ENCODE peak calls at places on chromosome 18, in ten cellular contexts. P is stomach, Z is AG10803, S is retinal pigment epithelial cell, I is lung, Y is heart right ventricle, O is astrocyte of the spinal cord, H is suprapubic skin, G is heart left ventricle, E is HL-60. X is an unnamed sample.

GRCh38 chr18:9665311-9665710 is 42.8 kb upstream of the RAB31 start:
- DNase-seq in P (no peak), Z (no peak), S (no peak), I (no peak), Y (no peak), O (peak), H (no peak), G (no peak), E (no peak), X (no peak)

GRCh38 chr18:32553174-32553573 is 82.5 kb upstream of the GAREM1 start:
- DNase-seq in P (no peak), Z (no peak), S (no peak), I (no peak), Y (no peak), O (no peak), H (no peak), G (no peak), E (no peak), X (peak)

GRCh38 chr18:50982802-50983179 is 15.0 kb downstream of the ELAC1 start:
- DNase-seq in P (no peak), Z (no peak), S (no peak), I (no peak), Y (no peak), O (peak), H (no peak), G (no peak), E (no peak), X (peak)

GRCh38 chr18:9974279-9974915 is 60.6 kb downstream of the VAPA start:
- DNase-seq in P (no peak), Z (peak), S (no peak), I (no peak), Y (no peak), O (no peak), H (no peak), G (no peak), E (no peak), X (no peak)

GRCh38 chr18:21277578-21277977 is 35.5 kb downstream of the GREB1L start:
- DNase-seq in P (no peak), Z (no peak), S (no peak), I (no peak), Y (peak), O (no peak), H (no peak), G (peak), E (no peak), X (no peak)

GRCh38 chr18:79962311-79962710 is 2.1 kb upstream of the HSBP1L1 start:
- DNase-seq in P (no peak), Z (peak), S (no peak), I (peak), Y (no peak), O (peak), H (peak), G (no peak), E (no peak), X (peak)

GRCh38 chr18:68445131-68445530 is 269.8 kb downstream of the TMX3 start:
- DNase-seq in P (no peak), Z (no peak), S (no peak), I (no peak), Y (no peak), O (no peak), H (no peak), G (no peak), E (no peak), X (no peak)

GRCh38 chr18:44744206-44745180 is 63.8 kb downstream of the SETBP1 start:
- DNase-seq in P (no peak), Z (no peak), S (no peak), I (no peak), Y (peak), O (no peak), H (no peak), G (peak), E (no peak), X (no peak)

GRCh38 chr18:55658598-55658997 is 70.6 kb upstream of the TCF4 start:
- DNase-seq in P (no peak), Z (no peak), S (no peak), I (no peak), Y (no peak), O (no peak), H (no peak), G (no peak), E (no peak), X (no peak)

GRCh38 chr18:54173980-54174611 is 50.4 kb downstream of the MBD2 start:
- DNase-seq in P (no peak), Z (no peak), S (no peak), I (no peak), Y (no peak), O (no peak), H (no peak), G (no peak), E (no peak), X (no peak)

GRCh38 chr18:44742741-44743311 is 62.1 kb downstream of the SETBP1 start:
- DNase-seq in P (no peak), Z (peak), S (no peak), I (no peak), Y (peak), O (peak), H (no peak), G (peak), E (no peak), X (peak)

GRCh38 chr18:23458830-23459529 is 5.9 kb downstream of the RIOK3 start:
- DNase-seq in P (no peak), Z (no peak), S (no peak), I (no peak), Y (no peak), O (no peak), H (no peak), G (no peak), E (no peak), X (no peak)

GRCh38 chr18:51070545-51070944 is 40.5 kb downstream of the SMAD4 start:
- DNase-seq in P (no peak), Z (peak), S (peak), I (no peak), Y (no peak), O (peak), H (no peak), G (no peak), E (no peak), X (peak)

GRCh38 chr18:59050661-59051057 is 89.0 kb upstream of the SEC11C start:
- DNase-seq in P (no peak), Z (no peak), S (no peak), I (no peak), Y (no peak), O (no peak), H (no peak), G (no peak), E (no peak), X (no peak)

GRCh38 chr18:33440011-33440383 is 524 bp downstream of the CCDC178 start:
- DNase-seq in P (peak), Z (peak), S (peak), I (no peak), Y (peak), O (peak), H (no peak), G (peak), E (no peak), X (peak)

GRCh38 chr18:33957705-33958104 is 267.0 kb downstream of the NOL4 start:
- DNase-seq in P (no peak), Z (no peak), S (no peak), I (no peak), Y (no peak), O (no peak), H (no peak), G (no peak), E (no peak), X (no peak)

GRCh38 chr18:77138270-77138669 is 5.7 kb upstream of the MBP start:
- DNase-seq in P (peak), Z (no peak), S (peak), I (peak), Y (no peak), O (no peak), H (no peak), G (no peak), E (no peak), X (no peak)

GRCh38 chr18:51523671-51524070 is 326.2 kb upstream of the MEX3C start:
- DNase-seq in P (no peak), Z (no peak), S (no peak), I (no peak), Y (no peak), O (no peak), H (no peak), G (no peak), E (no peak), X (no peak)

GRCh38 chr18:9536354-9537152 is 61.2 kb downstream of the RALBP1 start:
- DNase-seq in P (no peak), Z (peak), S (no peak), I (no peak), Y (no peak), O (peak), H (no peak), G (no peak), E (no peak), X (no peak)

GRCh38 chr18:9612215-9612830 is 2.0 kb downstream of the PPP4R1 start:
- DNase-seq in P (peak), Z (peak), S (no peak), I (peak), Y (no peak), O (peak), H (no peak), G (no peak), E (peak), X (peak)

GRCh38 chr18:75297731-75298130 is 87.1 kb downstream of the TSHZ1 start:
- DNase-seq in P (no peak), Z (peak), S (no peak), I (no peak), Y (no peak), O (no peak), H (no peak), G (no peak), E (no peak), X (peak)

GRCh38 chr18:34028341-34028740 is 196.4 kb downstream of the NOL4 start:
- DNase-seq in P (peak), Z (no peak), S (peak), I (no peak), Y (no peak), O (peak), H (no peak), G (no peak), E (no peak), X (no peak)

GRCh38 chr18:22032392-22032961 is 136.9 kb upstream of the GATA6 start:
- DNase-seq in P (peak), Z (peak), S (peak), I (peak), Y (no peak), O (peak), H (no peak), G (no peak), E (no peak), X (peak)

GRCh38 chr18:75107931-75108276 is 101.0 kb downstream of the PTGR3 start:
- DNase-seq in P (no peak), Z (no peak), S (no peak), I (no peak), Y (no peak), O (no peak), H (no peak), G (no peak), E (no peak), X (no peak)

GRCh38 chr18:59502899-59503245 is 143.8 kb upstream of the LMAN1 start:
- DNase-seq in P (no peak), Z (no peak), S (no peak), I (no peak), Y (no peak), O (no peak), H (no peak), G (no peak), E (no peak), X (no peak)

GRCh38 chr18:54942569-54942968 is 16.7 kb downstream of the CCDC68 start:
- DNase-seq in P (no peak), Z (no peak), S (no peak), I (no peak), Y (no peak), O (no peak), H (no peak), G (no peak), E (no peak), X (no peak)

GRCh38 chr18:3008546-3008945 is 4.4 kb downstream of the LPIN2 start:
- DNase-seq in P (no peak), Z (peak), S (no peak), I (no peak), Y (no peak), O (peak), H (no peak), G (no peak), E (no peak), X (peak)

GRCh38 chr18:77000527-77000926 is 132.1 kb downstream of the MBP start:
- DNase-seq in P (peak), Z (peak), S (no peak), I (no peak), Y (peak), O (peak), H (no peak), G (no peak), E (no peak), X (peak)

GRCh38 chr18:6044319-6044718 is 149.0 kb upstream of the TMEM200C start:
- DNase-seq in P (no peak), Z (no peak), S (no peak), I (no peak), Y (no peak), O (no peak), H (no peak), G (no peak), E (no peak), X (no peak)

GRCh38 chr18:6039055-6039454 is 143.7 kb upstream of the TMEM200C start:
- DNase-seq in P (no peak), Z (no peak), S (no peak), I (no peak), Y (no peak), O (peak), H (no peak), G (no peak), E (no peak), X (peak)

GRCh38 chr18:6044773-6045172 is 149.5 kb upstream of the TMEM200C start:
- DNase-seq in P (no peak), Z (no peak), S (no peak), I (no peak), Y (no peak), O (no peak), H (no peak), G (no peak), E (no peak), X (no peak)
- TF ChIP-seq CTCF in P (no peak), Z (peak), S (peak), I (no peak), Y (no peak), O (peak), H (no peak), G (no peak), E (peak), X (no peak)

GRCh38 chr18:7122376-7122775 is 4.8 kb upstream of the LAMA1 start:
- DNase-seq in P (no peak), Z (no peak), S (no peak), I (no peak), Y (no peak), O (no peak), H (no peak), G (no peak), E (no peak), X (no peak)

GRCh38 chr18:7116001-7116831 is 1.4 kb downstream of the LAMA1 start:
- DNase-seq in P (no peak), Z (no peak), S (no peak), I (no peak), Y (no peak), O (peak), H (no peak), G (no peak), E (no peak), X (peak)

GRCh38 chr18:7117390-7118355 is at the start of gene LAMA1:
- DNase-seq in P (no peak), Z (no peak), S (no peak), I (no peak), Y (no peak), O (no peak), H (no peak), G (no peak), E (no peak), X (no peak)

GRCh38 chr18:7111134-7111533 is 6.5 kb downstream of the LAMA1 start:
- DNase-seq in P (no peak), Z (no peak), S (no peak), I (no peak), Y (no peak), O (no peak), H (no peak), G (no peak), E (no peak), X (no peak)

DNA sequence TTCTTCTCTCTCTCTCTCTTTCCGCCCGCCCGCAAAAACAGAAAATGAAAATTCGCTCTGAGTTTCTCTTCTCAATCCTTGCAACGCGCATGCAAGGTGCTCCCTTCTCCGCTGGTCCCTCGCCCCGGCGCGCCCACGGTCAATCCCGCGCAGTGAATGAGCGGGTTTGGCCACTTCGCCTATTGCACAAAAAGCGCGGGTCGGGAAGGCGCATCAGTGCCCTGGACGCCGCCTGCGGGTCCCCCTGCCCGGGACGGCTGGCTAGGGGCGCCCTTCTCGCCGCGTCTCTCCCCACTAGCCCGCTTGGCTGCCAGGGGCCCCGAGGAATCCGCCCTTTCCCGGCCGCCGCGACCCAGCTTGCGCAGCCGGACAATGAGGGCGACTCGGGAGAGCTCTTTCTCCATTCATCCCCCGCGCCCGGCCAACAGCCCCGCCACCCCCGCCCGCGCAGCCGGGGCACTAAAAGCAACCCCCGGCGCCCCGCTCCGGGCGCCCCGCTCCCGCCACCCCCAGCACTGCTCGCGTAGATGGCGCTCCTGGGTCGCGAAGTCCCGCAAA is 686 bp downstream of the LAMA1 start:
- DNase-seq in P (no peak), Z (no peak), S (no peak), I (no peak), Y (no peak), O (peak), H (no peak), G (no peak), E (no peak), X (no peak)
- H3K4me3 ChIP-seq in P (peak), Z (peak), S (peak), I (peak), Y (peak), O (peak), H (peak), G (peak), E (no peak), X (peak)

GRCh38 chr18:57438669-57439616 is 3.8 kb downstream of the ONECUT2 start:
- DNase-seq in P (no peak), Z (no peak), S (no peak), I (no peak), Y (no peak), O (no peak), H (no peak), G (no peak), E (no peak), X (no peak)
- TF ChIP-seq CTCF in P (no peak), Z (no peak), S (no peak), I (no peak), Y (no peak), O (peak), H (no peak), G (no peak), E (no peak), X (no peak)

GRCh38 chr18:62988467-62988866 is 273.1 kb downstream of the PHLPP1 start:
- DNase-seq in P (no peak), Z (no peak), S (no peak), I (no peak), Y (no peak), O (no peak), H (no peak), G (no peak), E (no peak), X (peak)
- H3K4me3 ChIP-seq in P (no peak), Z (no peak), S (no peak), I (no peak), Y (no peak), O (no peak), H (no peak), G (no peak), E (no peak), X (no peak)

DNA sequence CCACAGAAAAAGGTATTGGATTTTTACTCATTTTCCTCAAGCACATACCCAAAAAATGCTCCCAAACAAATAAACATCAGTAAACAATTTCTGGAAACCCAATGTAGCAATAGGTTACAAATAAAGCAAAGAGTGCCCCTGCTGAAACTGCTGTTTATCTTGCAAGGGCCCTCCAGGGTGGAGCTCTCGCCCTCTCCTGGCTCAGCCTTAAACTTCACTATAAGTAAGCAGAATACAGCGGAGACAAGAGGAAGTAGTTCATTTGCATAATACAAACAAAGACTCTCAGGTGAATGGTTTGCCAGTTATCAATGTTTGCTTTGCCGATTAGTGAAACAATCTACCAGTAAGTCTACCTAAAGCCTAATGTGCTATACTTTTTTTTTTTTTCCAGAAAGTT is 437.6 kb downstream of the DLGAP1 start:
- DNase-seq in P (no peak), Z (no peak), S (no peak), I (no peak), Y (no peak), O (no peak), H (no peak), G (no peak), E (peak), X (no peak)
- TF ChIP-seq CTCF in P (peak), Z (peak), S (peak), I (no peak), Y (no peak), O (peak), H (no peak), G (no peak), E (peak), X (peak)

GRCh38 chr18:48828201-48828580 is 122.6 kb downstream of the SMAD7 start:
- DNase-seq in P (no peak), Z (no peak), S (no peak), I (no peak), Y (no peak), O (no peak), H (no peak), G (no peak), E (no peak), X (no peak)
- H3K4me3 ChIP-seq in P (peak), Z (no peak), S (no peak), I (no peak), Y (no peak), O (no peak), H (no peak), G (no peak), E (no peak), X (no peak)

GRCh38 chr18:65725421-65726050 is 25.3 kb upstream of the CDH7 start:
- DNase-seq in P (no peak), Z (no peak), S (no peak), I (no peak), Y (peak), O (no peak), H (no peak), G (no peak), E (no peak), X (no peak)
- TF ChIP-seq CTCF in P (no peak), Z (no peak), S (peak), I (no peak), Y (peak), O (peak), H (no peak), G (peak), E (peak), X (no peak)